ENCODE peak calls at places on chromosomes 12 and 14, in nine cellular contexts. P is activated CD8-positive, alpha-beta memory T cell treated with anti-CD3 and anti-CD28 coated beads, Interleukin-2, amount 50 U/mL, for 4 hours; Z is fibroblast of lung; R is suprapubic skin; L is NCI-H1417; J is adipocyte; H is tibial nerve; B is naive thymus-derived CD4-positive, alpha-beta T cell; Y is psoas muscle. V is an unnamed sample.

GRCh38 chr12:131921866-131922769 is 7.0 kb upstream of the PUS1 start:
- DNase-seq in Y (no peak), J (no peak), Z (no peak), P (no peak), L (no peak), R (no peak), B (no peak), H (no peak), V (no peak)

GRCh38 chr12:84599539-84599938 is 313.1 kb downstream of the SLC6A15 start:
- DNase-seq in B (no peak), R (no peak), P (no peak), L (peak), J (peak), H (no peak), Y (no peak), Z (peak), V (no peak)

GRCh38 chr14:94046696-94047250 is 20.6 kb downstream of the OTUB2 start:
- DNase-seq in H (no peak), Y (peak), R (peak), J (no peak), P (no peak), Z (no peak), L (no peak), B (no peak), V (no peak)

GRCh38 chr12:67909091-67909531 is 80.1 kb upstream of the IFNG-AS1 start:
- DNase-seq in J (peak), Z (peak), R (no peak), L (no peak), Y (no peak), B (no peak), P (no peak), H (no peak), V (no peak)

GRCh38 chr12:131912526-131913274 is 16.4 kb upstream of the PUS1 start:
- DNase-seq in J (peak), R (no peak), P (no peak), B (no peak), Y (peak), L (no peak), Z (peak), H (peak), V (no peak)

GRCh38 chr12:85468356-85469157 is 188.5 kb downstream of the ALX1 start:
- DNase-seq in P (peak), R (no peak), H (no peak), B (no peak), J (peak), L (peak), Y (no peak), Z (peak), V (no peak)

GRCh38 chr14:87805315-87805723 is 187.7 kb downstream of the GALC start:
- DNase-seq in J (no peak), Y (peak), L (peak), Z (peak), R (no peak), B (peak), P (peak), H (peak), V (peak)

GRCh38 chr12:82793882-82794281 is 107.2 kb downstream of the TMTC2 start:
- DNase-seq in L (no peak), B (no peak), R (no peak), H (no peak), J (no peak), Y (no peak), P (no peak), Z (no peak), V (no peak)

GRCh38 chr12:17999174-17999801 is 90.7 kb downstream of the RERGL start:
- DNase-seq in H (no peak), Z (no peak), B (no peak), R (no peak), P (no peak), Y (no peak), L (no peak), J (no peak), V (no peak)

GRCh38 chr14:103404032-103404918 is 19.1 kb downstream of the MARK3 start:
- DNase-seq in L (no peak), Z (no peak), R (no peak), Y (no peak), H (no peak), B (no peak), P (no peak), J (peak), V (no peak)

GRCh38 chr14:31118892-31119291 is 88.7 kb downstream of the HECTD1 start:
- DNase-seq in L (no peak), Z (peak), P (no peak), R (no peak), J (no peak), Y (no peak), B (no peak), H (no peak), V (no peak)

GRCh38 chr14:91144425-91145145 is 30.7 kb downstream of the DGLUCY start:
- DNase-seq in P (no peak), L (no peak), J (peak), H (no peak), Y (no peak), Z (peak), B (no peak), R (no peak), V (no peak)

GRCh38 chr12:30795660-30796507 is 41.1 kb upstream of the CAPRIN2 start:
- DNase-seq in H (no peak), R (peak), J (peak), L (no peak), P (peak), B (no peak), Y (peak), Z (peak), V (peak)

GRCh38 chr12:95096852-95097251 is 23.4 kb upstream of the NR2C1 start:
- DNase-seq in L (no peak), H (no peak), Z (peak), J (no peak), R (no peak), P (no peak), Y (no peak), B (no peak), V (no peak)

GRCh38 chr14:78835052-78835451 is 664.9 kb downstream of the NRXN3 start:
- DNase-seq in H (no peak), L (peak), Y (no peak), J (no peak), R (no peak), B (no peak), P (no peak), Z (no peak), V (no peak)

GRCh38 chr12:45583011-45583657 is 146.4 kb upstream of the ARID2 start:
- DNase-seq in J (no peak), Y (no peak), B (no peak), H (no peak), P (no peak), R (no peak), Z (peak), L (no peak), V (no peak)

GRCh38 chr12:18897816-18898215 is 159.9 kb downstream of the CAPZA3 start:
- DNase-seq in B (no peak), J (no peak), R (no peak), Y (no peak), H (no peak), Z (peak), P (no peak), L (no peak), V (no peak)

GRCh38 chr14:34843011-34843554 is 32.1 kb downstream of the BAZ1A start:
- DNase-seq in P (no peak), J (peak), L (no peak), Y (no peak), B (no peak), Z (peak), H (no peak), R (no peak), V (no peak)

GRCh38 chr12:58395470-58395869 is 454.1 kb downstream of the ATP23 start:
- DNase-seq in B (no peak), P (no peak), L (no peak), H (no peak), Y (no peak), Z (peak), R (no peak), J (no peak), V (no peak)

GRCh38 chr12:12892670-12893290 is 1.4 kb downstream of the GPRC5A start:
- DNase-seq in P (no peak), R (no peak), B (no peak), Y (no peak), J (no peak), H (no peak), L (peak), Z (no peak), V (no peak)

GRCh38 chr14:45650754-45651153 is 397.8 kb upstream of the MIS18BP1 start:
- DNase-seq in Z (no peak), J (no peak), R (no peak), P (no peak), H (no peak), B (no peak), Y (no peak), L (no peak), V (no peak)

GRCh38 chr14:94321421-94322271 is 1.5 kb downstream of the SERPINA6 start:
- DNase-seq in J (no peak), L (no peak), Y (no peak), R (no peak), H (no peak), Z (no peak), P (no peak), B (no peak), V (no peak)

GRCh38 chr12:6925239-6925542 is 2.6 kb upstream of the ATN1 start:
- DNase-seq in L (no peak), Y (no peak), H (no peak), R (no peak), P (no peak), J (no peak), B (no peak), Z (no peak), V (no peak)

GRCh38 chr12:118981285-118982201 is at the start of gene SRRM4:
- DNase-seq in Z (no peak), Y (no peak), H (no peak), R (no peak), J (no peak), L (peak), P (no peak), B (no peak), V (no peak)

GRCh38 chr12:118064608-118065007 is 3.6 kb upstream of the WSB2 start:
- DNase-seq in J (no peak), L (no peak), Z (no peak), H (no peak), Y (no peak), P (no peak), B (no peak), R (no peak), V (no peak)

V was measured in central memory CD4-positive, alpha-beta T cell.